ENCODE peak calls at places on chromosomes 2 and 18, in ten cellular contexts. M, W, L, Y, V, S, P, B, E and K are unnamed samples.

GRCh38 chr2:176584333-176584732 is 315.1 kb downstream of the MTX2 start:
- DNase-seq in M (no peak), W (no peak), L (no peak), Y (no peak), V (peak; percentile 78), S (peak; percentile 52), P (no peak), B (no peak), E (no peak), K (no peak)

GRCh38 chr18:2980607-2980923 is 32.4 kb downstream of the LPIN2 start:
- DNase-seq in M (no peak), W (no peak), L (no peak), Y (no peak), V (no peak), S (no peak), P (no peak), B (no peak), E (no peak), K (no peak)

GRCh38 chr2:48198285-48198821 is 292.1 kb upstream of the FBXO11 start:
- DNase-seq in M (no peak), W (no peak), L (no peak), Y (no peak), V (no peak), S (no peak), P (no peak), B (no peak), E (no peak), K (no peak)

GRCh38 chr2:164495491-164496223 is 125.6 kb downstream of the GRB14 start:
- DNase-seq in M (no peak), W (no peak), L (no peak), Y (no peak), V (peak; percentile 70), S (peak; percentile 44), P (no peak), B (no peak), E (no peak), K (no peak)

GRCh38 chr18:67417864-67418523 is 98.5 kb downstream of the DSEL start:
- DNase-seq in M (no peak), W (peak; percentile 41), L (no peak), Y (no peak), V (peak; percentile 59), S (peak; percentile 36), P (no peak), B (no peak), E (no peak), K (no peak)

GRCh38 chr2:102258386-102259074 is 52.8 kb upstream of the IL1RL1 start:
- DNase-seq in M (no peak), W (no peak), L (no peak), Y (no peak), V (peak; percentile 85), S (peak; percentile 78), P (no peak), B (no peak), E (no peak), K (no peak)

GRCh38 chr2:233486778-233487552 is 79.6 kb downstream of the USP40 start:
- DNase-seq in M (no peak), W (no peak), L (no peak), Y (no peak), V (peak; percentile 94), S (peak; percentile 90), P (no peak), B (no peak), E (peak; percentile 67), K (no peak)

GRCh38 chr2:6214471-6214870 is 522.3 kb downstream of the SOX11 start:
- DNase-seq in M (no peak), W (no peak), L (no peak), Y (no peak), V (no peak), S (no peak), P (no peak), B (no peak), E (no peak), K (no peak)

DNA sequence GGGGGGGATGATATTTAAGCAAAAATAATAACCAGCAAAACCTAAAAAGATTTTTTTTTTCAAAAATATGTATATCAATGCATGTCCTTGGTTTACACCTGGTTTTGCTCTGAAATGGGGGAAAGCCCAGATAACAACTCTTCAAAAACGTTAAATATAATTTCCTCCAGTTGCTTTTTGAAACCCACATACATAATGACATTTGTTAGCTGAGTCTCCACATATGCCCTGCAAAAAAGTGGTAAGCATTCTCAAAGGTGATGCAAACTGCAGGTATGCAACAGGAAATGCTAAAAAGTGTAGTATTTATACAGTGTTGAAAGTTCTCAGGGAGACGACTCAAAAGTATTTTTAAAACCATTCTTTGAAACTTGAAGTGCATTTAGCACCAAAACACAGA is 258.6 kb downstream of the ZEB2 start:
- DNase-seq in M (no peak), W (no peak), L (no peak), Y (no peak), V (no peak), S (no peak), P (no peak), B (no peak), E (no peak), K (no peak)
- H3K4me1 ChIP-seq in M (no peaks in the 10 kb centered on the region), W (peaks cover 17% of the 10 kb centered on the region), L (no peaks in the 10 kb centered on the region), Y (no peaks in the 10 kb centered on the region), V (no peaks in the 10 kb centered on the region), S (no peaks in the 10 kb centered on the region), P (no peaks in the 10 kb centered on the region), B (no peaks in the 10 kb centered on the region), E (peaks cover 4% of the 10 kb centered on the region), K (no peaks in the 10 kb centered on the region)

GRCh38 chr2:46863895-46864294 is 51.7 kb downstream of the MCFD2 start:
- DNase-seq in M (no peak), W (no peak), L (no peak), Y (no peak), V (no peak), S (no peak), P (no peak), B (no peak), E (no peak), K (no peak)

GRCh38 chr2:46859482-46859881 is 56.1 kb downstream of the MCFD2 start:
- DNase-seq in M (no peak), W (no peak), L (no peak), Y (no peak), V (no peak), S (no peak), P (no peak), B (no peak), E (no peak), K (no peak)

GRCh38 chr2:46862430-46862829 is 53.2 kb downstream of the MCFD2 start:
- DNase-seq in M (no peak), W (no peak), L (no peak), Y (no peak), V (no peak), S (no peak), P (no peak), B (no peak), E (no peak), K (no peak)

GRCh38 chr2:46858697-46859080 is 56.9 kb downstream of the MCFD2 start:
- DNase-seq in M (no peak), W (no peak), L (no peak), Y (no peak), V (no peak), S (no peak), P (no peak), B (no peak), E (no peak), K (no peak)

DNA sequence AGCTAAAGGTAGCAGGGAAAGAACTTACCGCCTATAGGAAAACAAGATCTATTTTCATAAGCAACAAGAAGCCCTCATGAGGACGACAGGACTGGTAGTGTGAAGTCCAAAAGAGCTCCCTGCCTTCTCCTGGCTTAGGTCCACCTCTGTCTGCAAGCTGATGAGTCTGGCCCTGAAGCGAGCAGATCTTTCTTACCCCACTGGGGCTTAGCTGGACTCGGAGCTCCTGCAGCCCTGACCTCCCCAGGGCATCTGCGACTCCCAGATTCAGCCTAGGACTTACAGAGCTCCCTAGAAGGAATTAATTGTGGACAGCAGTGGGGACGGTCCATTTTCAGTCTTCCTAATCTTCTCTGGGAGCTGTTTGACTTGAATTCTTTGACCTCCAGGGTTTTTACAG is 53.7 kb downstream of the MCFD2 start:
- DNase-seq in M (no peak), W (no peak), L (no peak), Y (no peak), V (no peak), S (no peak), P (no peak), B (no peak), E (no peak), K (no peak)
- H3K27ac ChIP-seq in M (peak overlapping the region; percentile 48), W (no peak overlapping the region), L (no peak overlapping the region), Y (peak overlapping the region; percentile 5), V (no peak overlapping the region), S (no peak overlapping the region), P (no peak overlapping the region), B (peak overlapping the region; percentile 23), E (no peak overlapping the region), K (no peak overlapping the region)

GRCh38 chr18:61850756-61851155 is 42.1 kb downstream of the RNF152 start:
- DNase-seq in M (no peak), W (no peak), L (no peak), Y (no peak), V (no peak), S (no peak), P (no peak), B (no peak), E (no peak), K (no peak)

GRCh38 chr18:61851279-61851678 is 41.5 kb downstream of the RNF152 start:
- DNase-seq in M (no peak), W (no peak), L (no peak), Y (no peak), V (no peak), S (no peak), P (peak; percentile 76), B (no peak), E (no peak), K (no peak)

GRCh38 chr18:61854578-61854977 is 38.2 kb downstream of the RNF152 start:
- DNase-seq in M (no peak), W (no peak), L (no peak), Y (no peak), V (no peak), S (peak; percentile 56), P (no peak), B (no peak), E (no peak), K (no peak)

GRCh38 chr18:61851940-61852451 is 40.8 kb downstream of the RNF152 start:
- DNase-seq in M (no peak), W (no peak), L (no peak), Y (no peak), V (no peak), S (no peak), P (no peak), B (no peak), E (no peak), K (no peak)

DNA sequence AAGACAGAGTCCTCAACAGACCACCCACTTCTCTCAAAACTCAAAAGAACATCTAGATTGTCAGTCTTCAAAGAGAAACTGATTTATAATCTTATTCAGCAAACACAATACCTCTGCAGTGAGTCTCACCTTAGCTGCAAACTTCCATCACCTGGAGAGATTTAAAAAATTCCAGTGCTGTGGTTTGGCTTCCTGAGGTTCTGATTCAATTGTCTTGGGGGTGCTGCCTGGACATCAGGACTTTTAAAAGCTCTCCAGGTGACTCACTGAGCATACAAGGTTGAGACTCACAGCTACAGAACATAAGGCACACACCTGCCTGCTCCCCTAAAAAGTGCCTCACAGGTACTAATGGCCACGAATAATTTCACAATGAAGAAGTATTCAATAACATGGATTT is 40.3 kb downstream of the RNF152 start:
- DNase-seq in M (no peak), W (no peak), L (no peak), Y (no peak), V (peak; percentile 38), S (no peak), P (no peak), B (no peak), E (no peak), K (no peak)
- H3K4me1 ChIP-seq in M (peaks cover 81% of the 10 kb centered on the region), W (no peaks in the 10 kb centered on the region), L (no peaks in the 10 kb centered on the region), Y (no peaks in the 10 kb centered on the region), V (no peaks in the 10 kb centered on the region), S (no peaks in the 10 kb centered on the region), P (peaks cover 18% of the 10 kb centered on the region), B (peaks cover 90% of the 10 kb centered on the region), E (peaks cover 6% of the 10 kb centered on the region), K (peaks cover 9% of the 10 kb centered on the region)

DNA sequence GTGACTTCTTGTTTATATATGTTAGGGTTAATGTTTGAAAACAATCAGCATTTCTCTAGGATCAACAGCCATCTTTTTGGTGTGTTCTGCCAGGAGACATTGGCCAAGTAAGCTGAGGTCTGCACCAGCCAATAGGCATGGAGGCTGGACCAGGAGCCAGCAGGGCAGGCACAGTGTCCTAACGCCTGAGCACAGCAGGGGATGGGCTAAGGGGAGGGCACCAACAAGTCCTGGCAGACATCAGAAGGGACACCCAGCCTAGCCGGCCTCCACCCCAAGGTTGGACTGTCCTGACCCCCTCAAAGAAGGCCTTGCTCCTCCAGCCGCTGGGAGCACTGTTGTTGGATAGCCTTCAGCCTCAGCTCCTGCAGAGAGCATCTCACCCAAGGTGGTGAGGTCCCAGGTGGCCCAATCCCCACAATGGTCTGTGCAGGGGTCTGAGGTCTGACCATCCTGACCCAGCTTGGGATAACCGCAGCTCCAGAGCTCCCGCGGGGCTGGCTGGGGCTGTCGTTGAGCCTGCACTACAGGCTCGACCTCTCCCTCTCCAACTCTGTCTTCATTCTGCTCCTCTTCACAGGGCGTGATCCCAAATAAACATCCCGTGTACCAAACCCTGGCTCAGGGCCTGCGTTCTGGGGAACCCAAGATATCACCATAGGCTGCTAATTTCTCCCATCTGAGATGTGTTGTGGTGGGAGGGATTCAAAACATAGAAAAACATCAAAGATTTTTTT is 8.1 kb downstream of the TEX44 start:
- DNase-seq in M (no peak), W (no peak), L (no peak), Y (no peak), V (no peak), S (no peak), P (no peak), B (no peak), E (no peak), K (no peak)
- H3K27ac ChIP-seq in M (peak overlapping the region; percentile 43), W (no peak overlapping the region), L (peak overlapping the region; percentile 99), Y (peak overlapping the region; percentile 100), V (no peak overlapping the region), S (no peak overlapping the region), P (no peak overlapping the region), B (no peak overlapping the region), E (no peak overlapping the region), K (peak overlapping the region; percentile 24)